ENCODE peak calls at places on chromosomes 3 and 15, in eight cellular contexts. H, O, B, I, F, P, C and S are unnamed samples. For H3K4me1, the result is how much of the 10 kb centered on the place peaks cover.

GRCh38 chr15:54850101-54850500 is 346.6 kb downstream of the RSL24D1 start:
- DNase-seq in P (no peak), I (no peak), B (no peak), C (no peak), H (no peak), F (no peak), O (no peak), S (no peak)

GRCh38 chr15:41115088-41115651 is 910 bp downstream of the INO80 start:
- DNase-seq in I (no peak), B (no peak), H (no peak), P (no peak), C (no peak), F (no peak), O (no peak), S (no peak)

GRCh38 chr15:40928351-40928974 is 677 bp upstream of the DLL4 start:
- DNase-seq in B (no peak), I (no peak), P (no peak), O (no peak), C (peak), H (peak), F (no peak), S (peak)

GRCh38 chr3:126350502-126351085 is 6.6 kb downstream of the KLF15 start:
- DNase-seq in C (no peak), B (peak), O (no peak), P (no peak), H (no peak), I (peak), F (no peak), S (no peak)

GRCh38 chr3:174215426-174215825 is 643.7 kb upstream of the NAALADL2 start:
- DNase-seq in H (no peak), F (no peak), C (no peak), I (no peak), O (no peak), B (no peak), P (no peak), S (no peak)

GRCh38 chr3:125054436-125055164 is 1.2 kb downstream of the HEG1 start:
- DNase-seq in F (no peak), H (no peak), I (peak), B (no peak), O (no peak), P (peak), C (peak), S (peak)

GRCh38 chr3:165874663-165875489 is 37.7 kb upstream of the BCHE start:
- DNase-seq in B (no peak), H (no peak), C (no peak), I (no peak), P (no peak), O (no peak), F (no peak), S (no peak)

GRCh38 chr15:96560246-96560895 is 229.9 kb downstream of the NR2F2 start:
- DNase-seq in P (no peak), F (no peak), I (no peak), B (no peak), H (no peak), O (no peak), C (peak), S (no peak)

GRCh38 chr3:59685432-59685831 is 635.6 kb upstream of the CFAP20DC start:
- DNase-seq in H (no peak), C (no peak), P (no peak), I (no peak), F (no peak), B (no peak), O (no peak), S (no peak)

GRCh38 chr3:152444029-152444641 is 175.4 kb downstream of the MBNL1 start:
- DNase-seq in P (peak), H (no peak), I (no peak), F (no peak), B (no peak), O (no peak), C (peak), S (no peak)

GRCh38 chr3:4219227-4219568 is 84.0 kb upstream of the SETMAR start:
- DNase-seq in H (no peak), I (no peak), P (no peak), O (no peak), F (no peak), B (no peak), C (no peak), S (no peak)

GRCh38 chr3:113271594-113272368 is 60.4 kb downstream of the BOC start:
- DNase-seq in H (no peak), B (no peak), O (no peak), C (no peak), I (no peak), F (no peak), P (no peak), S (no peak)

GRCh38 chr15:87743557-87743956 is 513.0 kb downstream of the NTRK3 start:
- DNase-seq in H (no peak), C (no peak), O (no peak), I (no peak), P (no peak), F (no peak), B (no peak), S (no peak)

GRCh38 chr15:51313644-51314280 is 24.6 kb downstream of the CYP19A1 start:
- DNase-seq in H (no peak), O (no peak), I (no peak), C (no peak), B (no peak), F (no peak), P (no peak), S (no peak)

GRCh38 chr15:60328852-60329443 is 68.8 kb downstream of the ANXA2 start:
- DNase-seq in F (no peak), I (peak), O (no peak), C (no peak), H (no peak), B (no peak), P (peak), S (no peak)

GRCh38 chr3:181075098-181075497 is 85.6 kb upstream of the DNAJC19 start:
- DNase-seq in C (no peak), F (no peak), I (no peak), P (no peak), B (no peak), O (no peak), H (no peak), S (no peak)

GRCh38 chr15:38707802-38708671 is 143.4 kb upstream of the RASGRP1 start:
- DNase-seq in I (peak), O (no peak), F (no peak), B (no peak), P (peak), H (no peak), C (peak), S (peak)

GRCh38 chr15:84947947-84948830 is 33.5 kb upstream of the PDE8A start:
- DNase-seq in C (peak), O (no peak), I (peak), H (no peak), B (peak), P (no peak), F (no peak), S (no peak)

GRCh38 chr3:55751730-55752129 is 264.6 kb upstream of the WNT5A start:
- DNase-seq in I (no peak), C (no peak), P (no peak), O (no peak), F (no peak), H (no peak), B (no peak), S (no peak)

GRCh38 chr15:36771826-36772225 is 192.4 kb downstream of the CDIN1 start:
- DNase-seq in C (no peak), P (no peak), O (no peak), I (no peak), B (no peak), F (no peak), H (no peak), S (no peak)

GRCh38 chr3:125585595-125586223 is 9.6 kb downstream of the OSBPL11 start:
- DNase-seq in P (peak), H (peak), O (peak), B (peak), F (no peak), C (peak), I (peak), S (peak)

GRCh38 chr3:159513867-159514380 is 474.7 kb upstream of the IL12A start:
- DNase-seq in F (no peak), H (no peak), I (no peak), B (no peak), P (no peak), C (no peak), O (no peak), S (no peak)

GRCh38 chr3:187987162-187987561 is 166.8 kb upstream of the LPP start:
- DNase-seq in P (no peak), H (no peak), O (no peak), I (no peak), F (no peak), B (no peak), C (no peak), S (no peak)

GRCh38 chr15:70096215-70096974 is 1.3 kb downstream of the TLE3 start:
- DNase-seq in H (peak), P (peak), F (no peak), C (peak), I (peak), B (peak), O (peak), S (peak)

GRCh38 chr15:76979331-76979925 is 15.5 kb upstream of the PSTPIP1 start:
- DNase-seq in I (no peak), O (no peak), C (no peak), B (no peak), F (no peak), P (no peak), H (no peak), S (no peak)

GRCh38 chr15:74419432-74419831 is 14.3 kb downstream of the SEMA7A start:
- DNase-seq in P (no peak), I (no peak), O (no peak), C (no peak), F (no peak), H (no peak), B (no peak), S (no peak)

GRCh38 chr15:60962087-60962486 is 267.0 kb downstream of the RORA start:
- DNase-seq in P (no peak), C (no peak), I (no peak), H (no peak), F (no peak), O (no peak), B (no peak), S (no peak)

GRCh38 chr15:74403981-74404563 is 29.7 kb downstream of the SEMA7A start:
- DNase-seq in C (no peak), F (no peak), O (peak), B (no peak), P (no peak), I (no peak), H (no peak), S (no peak)

GRCh38 chr3:139774570-139775302 is 97.0 kb upstream of the NMNAT3 start:
- DNase-seq in I (no peak), O (peak), C (no peak), F (no peak), H (no peak), P (no peak), B (peak), S (no peak)

GRCh38 chr3:184154909-184155643 is at the start of gene DVL3:
- DNase-seq in B (peak), H (peak), O (peak), P (peak), C (peak), I (peak), F (no peak), S (peak)

GRCh38 chr3:184158394-184158793 is 3.2 kb downstream of the DVL3 start:
- DNase-seq in C (no peak), I (no peak), F (no peak), H (no peak), B (no peak), O (no peak), P (no peak), S (no peak)

GRCh38 chr3:184157206-184157605 is 2.0 kb downstream of the DVL3 start:
- DNase-seq in H (no peak), F (no peak), C (no peak), P (no peak), B (no peak), I (no peak), O (no peak), S (no peak)

GRCh38 chr3:184156522-184156955 is 1.4 kb downstream of the DVL3 start:
- DNase-seq in H (peak), I (no peak), O (peak), B (peak), C (no peak), P (no peak), F (no peak), S (peak)

GRCh38 chr3:184155644-184156521 is 706 bp downstream of the DVL3 start:
- DNase-seq in F (no peak), I (no peak), H (peak), O (no peak), B (peak), C (peak), P (peak), S (peak)
- H3K4me1 ChIP-seq in F (under half), I (under half), H (under half), O (under half), B (under half), C (under half), P (under half), S (under half)

GRCh38 chr3:72397586-72397985 is 450.7 kb downstream of the SHQ1 start:
- DNase-seq in B (no peak), C (no peak), F (no peak), P (no peak), H (no peak), I (no peak), O (no peak), S (no peak)
- H3K4me1 ChIP-seq in B (under half), C (under half), F (under half), P (under half), H (under half), I (under half), O (under half), S (under half)

GRCh38 chr15:78034495-78035191 is 42.9 kb downstream of the TBC1D2B start:
- DNase-seq in P (peak), F (no peak), B (no peak), C (peak), O (no peak), I (no peak), H (peak), S (no peak)
- H3K4me1 ChIP-seq in P (half or more), F (under half), B (under half), C (under half), O (under half), I (under half), H (under half), S (under half)

DNA sequence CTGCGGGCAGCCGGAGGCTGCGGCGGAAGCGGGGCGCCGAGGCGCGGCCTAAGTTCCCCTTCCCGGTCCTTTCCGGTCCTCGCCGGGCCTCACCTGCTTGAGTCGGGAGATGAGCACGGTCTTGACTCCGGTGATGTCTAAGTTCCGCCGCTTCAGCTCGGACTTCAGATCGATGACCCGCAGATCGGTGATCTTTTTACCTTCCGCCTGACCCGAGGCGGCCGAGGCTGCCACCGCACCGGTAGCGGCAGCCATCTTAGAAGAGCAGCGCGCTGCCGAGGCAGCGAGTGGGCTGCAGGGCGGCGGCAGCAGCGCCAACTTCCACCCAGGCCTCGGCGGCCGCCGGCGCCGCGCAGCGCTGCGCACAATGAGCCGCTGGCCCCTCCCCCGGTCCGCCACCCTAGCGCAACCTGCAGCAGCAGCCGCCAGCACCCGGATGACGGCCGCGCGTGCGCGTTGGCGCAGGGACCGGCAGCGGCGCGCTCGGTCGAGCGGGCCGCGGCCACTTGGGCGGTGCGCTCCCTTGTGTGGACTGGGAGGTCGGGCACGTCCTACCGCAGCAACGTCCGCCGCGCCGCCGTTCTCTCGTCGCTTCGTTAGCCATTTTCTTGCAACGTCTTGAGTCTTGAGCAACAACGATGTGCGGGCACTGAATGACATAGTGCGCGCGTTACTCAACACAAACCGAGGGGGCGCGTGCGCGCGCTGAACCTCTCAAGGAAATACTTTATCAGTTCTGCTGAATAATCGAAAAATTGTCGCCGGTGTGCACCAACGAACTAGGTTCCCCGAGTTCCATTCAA is at the start of gene SLTM:
- DNase-seq in B (peak), I (peak), H (peak), F (peak), P (peak), O (peak), C (peak), S (peak)
- H3K4me1 ChIP-seq in B (under half), I (under half), H (under half), F (under half), P (under half), O (under half), C (under half), S (under half)